ENCODE peak calls at places on chromosomes 1 and 21, in six cellular contexts. M, A, K, U, Q and O are unnamed samples.

GRCh38 chr1:68120136-68120791 is 69.8 kb upstream of the DIRAS3 start:
- DNase-seq in M (peak; percentile 26), A (no peak), K (no peak), U (no peak), Q (no peak), O (no peak)

GRCh38 chr1:78839704-78840277 is 166.7 kb downstream of the ADGRL4 start:
- DNase-seq in M (no peak), A (no peak), K (no peak), U (no peak), Q (no peak), O (no peak)

GRCh38 chr1:202056644-202057334 is 46.4 kb downstream of the ELF3 start:
- DNase-seq in M (no peak), A (peak; percentile 91), K (no peak), U (peak; percentile 72), Q (peak; percentile 93), O (no peak)

GRCh38 chr1:93672069-93672468 is 9.6 kb downstream of the BCAR3 start:
- DNase-seq in M (peak; percentile 35), A (peak; percentile 59), K (no peak), U (peak; percentile 76), Q (peak; percentile 61), O (no peak)

GRCh38 chr1:175572932-175573871 is 170.2 kb downstream of the TNR start:
- DNase-seq in M (peak; percentile 28), A (peak; percentile 33), K (no peak), U (no peak), Q (no peak), O (peak; percentile 42)

GRCh38 chr21:29801122-29801521 is 138.7 kb downstream of the GRIK1 start:
- DNase-seq in M (no peak), A (no peak), K (no peak), U (no peak), Q (no peak), O (no peak)

GRCh38 chr1:88001460-88001859 is 672.8 kb downstream of the LMO4 start:
- DNase-seq in M (no peak), A (no peak), K (no peak), U (no peak), Q (no peak), O (peak; percentile 31)

GRCh38 chr1:231934797-231935196 is 308.2 kb downstream of the DISC1 start:
- DNase-seq in M (no peak), A (peak; percentile 35), K (no peak), U (no peak), Q (no peak), O (no peak)

GRCh38 chr1:229192031-229192430 is 78.9 kb upstream of the RAB4A start:
- DNase-seq in M (no peak), A (no peak), K (no peak), U (no peak), Q (no peak), O (no peak)

GRCh38 chr21:39444406-39445145 is 1.0 kb downstream of the LCA5L start:
- DNase-seq in M (peak; percentile 26), A (no peak), K (no peak), U (no peak), Q (no peak), O (no peak)

GRCh38 chr1:45508295-45509151 is 8.4 kb downstream of the MMACHC start:
- DNase-seq in M (no peak), A (no peak), K (no peak), U (no peak), Q (no peak), O (no peak)

GRCh38 chr1:248823517-248824001 is 2.2 kb downstream of the SH3BP5L start:
- DNase-seq in M (no peak), A (no peak), K (no peak), U (no peak), Q (no peak), O (no peak)

GRCh38 chr1:191624044-191624443 is 534.2 kb upstream of the RGS18 start:
- DNase-seq in M (no peak), A (no peak), K (no peak), U (no peak), Q (no peak), O (no peak)

GRCh38 chr1:26664802-26665201 is 31.0 kb upstream of the ARID1A start:
- DNase-seq in M (no peak), A (no peak), K (no peak), U (no peak), Q (no peak), O (no peak)

GRCh38 chr1:17661546-17662157 is 93.5 kb upstream of the ACTL8 start:
- DNase-seq in M (peak; percentile 60), A (no peak), K (no peak), U (peak; percentile 52), Q (no peak), O (no peak)

GRCh38 chr1:27606708-27607238 is 2.8 kb upstream of the AHDC1 start:
- DNase-seq in M (no peak), A (no peak), K (no peak), U (no peak), Q (no peak), O (no peak)

GRCh38 chr1:119554188-119554587 is 47.2 kb downstream of the HSD3B1 start:
- DNase-seq in M (no peak), A (peak; percentile 81), K (no peak), U (no peak), Q (no peak), O (peak; percentile 86)

GRCh38 chr1:183870351-183871077 is 65.6 kb downstream of the RGL1 start:
- DNase-seq in M (peak; percentile 80), A (no peak), K (no peak), U (peak; percentile 61), Q (peak; percentile 70), O (no peak)

GRCh38 chr1:154797175-154797574 is 72.9 kb downstream of the KCNN3 start:
- DNase-seq in M (no peak), A (no peak), K (no peak), U (no peak), Q (no peak), O (no peak)

GRCh38 chr1:23178931-23179330 is 10.3 kb upstream of the LUZP1 start:
- DNase-seq in M (no peak), A (no peak), K (no peak), U (no peak), Q (no peak), O (no peak)

GRCh38 chr1:118247593-118247992 is 62.6 kb upstream of the SPAG17 start:
- DNase-seq in M (no peak), A (no peak), K (no peak), U (no peak), Q (no peak), O (no peak)

GRCh38 chr1:24900486-24900849 is 29.6 kb downstream of the RUNX3 start:
- DNase-seq in M (no peak), A (no peak), K (no peak), U (no peak), Q (no peak), O (no peak)

GRCh38 chr1:206507395-206508129 is at the start of gene RASSF5:
- DNase-seq in M (peak; percentile 74), A (peak; percentile 86), K (peak; percentile 35), U (peak; percentile 86), Q (peak; percentile 89), O (no peak)

GRCh38 chr1:8836228-8836627 is 18.8 kb upstream of the RERE start:
- DNase-seq in M (no peak), A (no peak), K (no peak), U (no peak), Q (no peak), O (no peak)

GRCh38 chr1:8825985-8826481 is 8.6 kb upstream of the RERE start:
- DNase-seq in M (no peak), A (no peak), K (no peak), U (peak; percentile 25), Q (no peak), O (no peak)

GRCh38 chr1:8831329-8831728 is 13.9 kb upstream of the RERE start:
- DNase-seq in M (no peak), A (no peak), K (no peak), U (no peak), Q (no peak), O (no peak)
- TF ChIP-seq CTCF in M (no peak), A (no peak), K (no peak), U (peak; percentile 26), Q (no peak), O (peak; percentile 29)

GRCh38 chr21:44085491-44086321 is 21.5 kb upstream of the PWP2 start:
- DNase-seq in M (no peak), A (no peak), K (no peak), U (peak; percentile 36), Q (no peak), O (no peak)
- H3K36me3 ChIP-seq in M (no peaks in the 10 kb centered on the region), A (no peaks in the 10 kb centered on the region), K (peaks cover 100% of the 10 kb centered on the region), U (peaks cover 60% of the 10 kb centered on the region), Q (no peaks in the 10 kb centered on the region), O (peaks cover 4% of the 10 kb centered on the region)

GRCh38 chr1:6343506-6344405 is 49.8 kb downstream of the ACOT7 start:
- DNase-seq in M (peak; percentile 73), A (no peak), K (no peak), U (peak; percentile 62), Q (peak; percentile 83), O (no peak)
- H3K4me3 ChIP-seq in M (no peak overlapping the region), A (no peak overlapping the region), K (no peak overlapping the region), U (no peak overlapping the region), Q (no peak overlapping the region), O (no peak overlapping the region)

GRCh38 chr21:26961704-26962103 is 5.2 kb downstream of the ADAMTS5 start:
- DNase-seq in M (peak; percentile 23), A (no peak), K (no peak), U (no peak), Q (no peak), O (no peak)
- TF ChIP-seq CTCF in M (no peak), A (peak; percentile 5), K (no peak), U (peak; percentile 29), Q (no peak), O (peak; percentile 43)

DNA sequence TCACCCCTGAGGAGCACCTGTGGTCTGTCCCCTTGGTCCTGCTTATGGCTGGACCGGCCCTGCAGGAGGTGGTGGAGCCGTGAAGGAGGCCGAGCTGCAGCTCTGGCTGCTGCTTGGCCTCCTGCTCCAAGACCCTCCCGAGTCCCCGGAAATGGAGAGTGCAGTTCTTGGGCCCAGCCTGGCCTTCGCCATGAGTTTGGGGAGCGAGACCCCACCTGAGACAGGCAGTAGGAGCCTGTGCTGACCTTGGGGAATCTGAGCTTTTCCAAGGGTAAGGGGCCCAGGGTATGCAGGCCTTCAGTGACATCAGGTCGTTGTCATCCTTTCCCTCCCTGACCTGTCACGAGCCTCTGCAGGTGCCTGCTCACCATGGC is 14.1 kb downstream of the TMEM201 start:
- DNase-seq in M (no peak), A (no peak), K (no peak), U (no peak), Q (no peak), O (no peak)
- H3K36me3 ChIP-seq in M (no peaks in the 10 kb centered on the region), A (no peaks in the 10 kb centered on the region), K (peaks cover 90% of the 10 kb centered on the region), U (peaks cover 61% of the 10 kb centered on the region), Q (peaks cover 3% of the 10 kb centered on the region), O (no peaks in the 10 kb centered on the region)

GRCh38 chr1:32612189-32612881 is 38.0 kb downstream of the ZBTB8OS start:
- DNase-seq in M (peak; percentile 59), A (peak; percentile 83), K (peak; percentile 16), U (peak; percentile 88), Q (peak; percentile 91), O (peak; percentile 37)
- H3K4me3 ChIP-seq in M (peak overlapping the region; percentile 27), A (peak overlapping the region; percentile 50), K (peak overlapping the region; percentile 25), U (peak overlapping the region; percentile 75), Q (no peak overlapping the region), O (peak overlapping the region; percentile 51)